ENCODE peak calls at places on chromosome 15, in seven cellular contexts. One of them, this sample, is unnamed.

GRCh38 chr15:59540654-59541053 is 70.9 kb upstream of the GCNT3 start:
- DNase-seq in effector memory CD4-positive, alpha-beta T cell: no peak
- DNase-seq in iPS DF 6.9: no peak
- DNase-seq in heart right ventricle: no peak
- DNase-seq in CD8-positive, alpha-beta T cell: no peak
- DNase-seq in left ventricle myocardium inferior: no peak
- DNase-seq in OCI-LY7: no peak
- DNase-seq in this sample: no peak

GRCh38 chr15:28178290-28178689 is 79.2 kb upstream of the OCA2 start:
- DNase-seq in OCI-LY7: no peak
- DNase-seq in left ventricle myocardium inferior: no peak
- DNase-seq in effector memory CD4-positive, alpha-beta T cell: no peak
- DNase-seq in heart right ventricle: no peak
- DNase-seq in CD8-positive, alpha-beta T cell: no peak
- DNase-seq in iPS DF 6.9: no peak
- DNase-seq in this sample: no peak

GRCh38 chr15:95565702-95566101 is 764.8 kb upstream of the NR2F2 start:
- DNase-seq in CD8-positive, alpha-beta T cell: no peak
- DNase-seq in left ventricle myocardium inferior: no peak
- DNase-seq in heart right ventricle: no peak
- DNase-seq in effector memory CD4-positive, alpha-beta T cell: no peak
- DNase-seq in iPS DF 6.9: no peak
- DNase-seq in OCI-LY7: no peak
- DNase-seq in this sample: no peak

GRCh38 chr15:101617390-101617965 is 34.7 kb downstream of the TM2D3 start:
- DNase-seq in iPS DF 6.9: no peak
- DNase-seq in OCI-LY7: no peak
- DNase-seq in heart right ventricle: no peak
- DNase-seq in effector memory CD4-positive, alpha-beta T cell: no peak
- DNase-seq in left ventricle myocardium inferior: peak; percentile 36
- DNase-seq in CD8-positive, alpha-beta T cell: no peak
- DNase-seq in this sample: no peak

GRCh38 chr15:60343221-60343970 is 54.4 kb downstream of the ANXA2 start:
- DNase-seq in left ventricle myocardium inferior: no peak
- DNase-seq in OCI-LY7: no peak
- DNase-seq in effector memory CD4-positive, alpha-beta T cell: no peak
- DNase-seq in iPS DF 6.9: no peak
- DNase-seq in heart right ventricle: no peak
- DNase-seq in CD8-positive, alpha-beta T cell: no peak
- DNase-seq in this sample: no peak

GRCh38 chr15:68655686-68656437 is 77.1 kb downstream of the CORO2B start:
- DNase-seq in effector memory CD4-positive, alpha-beta T cell: no peak
- DNase-seq in heart right ventricle: no peak
- DNase-seq in iPS DF 6.9: no peak
- DNase-seq in CD8-positive, alpha-beta T cell: no peak
- DNase-seq in OCI-LY7: no peak
- DNase-seq in left ventricle myocardium inferior: no peak
- DNase-seq in this sample: peak; percentile 56

GRCh38 chr15:59353994-59354951 is 18.4 kb downstream of the MYO1E start:
- DNase-seq in left ventricle myocardium inferior: no peak
- DNase-seq in CD8-positive, alpha-beta T cell: no peak
- DNase-seq in effector memory CD4-positive, alpha-beta T cell: no peak
- DNase-seq in OCI-LY7: no peak
- DNase-seq in iPS DF 6.9: peak; percentile 75
- DNase-seq in heart right ventricle: no peak
- DNase-seq in this sample: peak; percentile 77

GRCh38 chr15:79091204-79091867 is 756 bp upstream of the RASGRF1 start:
- DNase-seq in OCI-LY7: no peak
- DNase-seq in iPS DF 6.9: no peak
- DNase-seq in heart right ventricle: no peak
- DNase-seq in left ventricle myocardium inferior: no peak
- DNase-seq in CD8-positive, alpha-beta T cell: no peak
- DNase-seq in effector memory CD4-positive, alpha-beta T cell: no peak
- DNase-seq in this sample: peak; percentile 62

GRCh38 chr15:43974852-43975251 is 148.1 kb downstream of the WDR76 start:
- DNase-seq in OCI-LY7: peak; percentile 29
- DNase-seq in iPS DF 6.9: no peak
- DNase-seq in effector memory CD4-positive, alpha-beta T cell: no peak
- DNase-seq in heart right ventricle: no peak
- DNase-seq in left ventricle myocardium inferior: no peak
- DNase-seq in CD8-positive, alpha-beta T cell: no peak
- DNase-seq in this sample: no peak

GRCh38 chr15:26531489-26531888 is 241.4 kb downstream of the GABRB3 start:
- DNase-seq in iPS DF 6.9: no peak
- DNase-seq in left ventricle myocardium inferior: no peak
- DNase-seq in CD8-positive, alpha-beta T cell: no peak
- DNase-seq in OCI-LY7: no peak
- DNase-seq in heart right ventricle: no peak
- DNase-seq in effector memory CD4-positive, alpha-beta T cell: no peak
- DNase-seq in this sample: no peak

GRCh38 chr15:69493406-69493805 is 40.8 kb downstream of the RPLP1 start:
- DNase-seq in iPS DF 6.9: no peak
- DNase-seq in heart right ventricle: no peak
- DNase-seq in left ventricle myocardium inferior: no peak
- DNase-seq in CD8-positive, alpha-beta T cell: no peak
- DNase-seq in effector memory CD4-positive, alpha-beta T cell: no peak
- DNase-seq in OCI-LY7: no peak
- DNase-seq in this sample: peak; percentile 38

GRCh38 chr15:94234300-94234699 is 2.9 kb downstream of the MCTP2 start:
- DNase-seq in heart right ventricle: no peak
- DNase-seq in left ventricle myocardium inferior: no peak
- DNase-seq in CD8-positive, alpha-beta T cell: no peak
- DNase-seq in iPS DF 6.9: no peak
- DNase-seq in effector memory CD4-positive, alpha-beta T cell: no peak
- DNase-seq in OCI-LY7: no peak
- DNase-seq in this sample: peak; percentile 77

GRCh38 chr15:86439614-86440013 is 359.9 kb downstream of the AGBL1 start:
- DNase-seq in effector memory CD4-positive, alpha-beta T cell: no peak
- DNase-seq in left ventricle myocardium inferior: no peak
- DNase-seq in CD8-positive, alpha-beta T cell: no peak
- DNase-seq in OCI-LY7: no peak
- DNase-seq in iPS DF 6.9: no peak
- DNase-seq in heart right ventricle: no peak
- DNase-seq in this sample: no peak

GRCh38 chr15:60379466-60380274 is 18.1 kb downstream of the ANXA2 start:
- DNase-seq in OCI-LY7: no peak
- DNase-seq in left ventricle myocardium inferior: no peak
- DNase-seq in iPS DF 6.9: no peak
- DNase-seq in effector memory CD4-positive, alpha-beta T cell: no peak
- DNase-seq in CD8-positive, alpha-beta T cell: no peak
- DNase-seq in heart right ventricle: no peak
- DNase-seq in this sample: peak; percentile 11

GRCh38 chr15:90031231-90031791 is 30.2 kb downstream of the ZNF710 start:
- DNase-seq in effector memory CD4-positive, alpha-beta T cell: no peak
- DNase-seq in heart right ventricle: no peak
- DNase-seq in CD8-positive, alpha-beta T cell: no peak
- DNase-seq in left ventricle myocardium inferior: no peak
- DNase-seq in iPS DF 6.9: no peak
- DNase-seq in OCI-LY7: peak; percentile 57
- DNase-seq in this sample: peak; percentile 56

GRCh38 chr15:91924842-91925495 is 71.5 kb downstream of the SLCO3A1 start:
- DNase-seq in CD8-positive, alpha-beta T cell: no peak
- DNase-seq in heart right ventricle: no peak
- DNase-seq in iPS DF 6.9: no peak
- DNase-seq in effector memory CD4-positive, alpha-beta T cell: no peak
- DNase-seq in OCI-LY7: no peak
- DNase-seq in left ventricle myocardium inferior: no peak
- DNase-seq in this sample: no peak

GRCh38 chr15:70054884-70055387 is 42.8 kb downstream of the TLE3 start:
- DNase-seq in heart right ventricle: no peak
- DNase-seq in effector memory CD4-positive, alpha-beta T cell: no peak
- DNase-seq in OCI-LY7: no peak
- DNase-seq in CD8-positive, alpha-beta T cell: no peak
- DNase-seq in iPS DF 6.9: no peak
- DNase-seq in left ventricle myocardium inferior: no peak
- DNase-seq in this sample: no peak

GRCh38 chr15:67066041-67067021 is 929 bp downstream of the SMAD3 start:
- DNase-seq in effector memory CD4-positive, alpha-beta T cell: no peak
- DNase-seq in CD8-positive, alpha-beta T cell: peak; percentile 28
- DNase-seq in heart right ventricle: peak; percentile 31
- DNase-seq in iPS DF 6.9: no peak
- DNase-seq in left ventricle myocardium inferior: peak; percentile 28
- DNase-seq in OCI-LY7: peak; percentile 72
- DNase-seq in this sample: peak; percentile 70

GRCh38 chr15:63277893-63278505 is 594 bp downstream of the APH1B start:
- DNase-seq in effector memory CD4-positive, alpha-beta T cell: no peak
- DNase-seq in heart right ventricle: no peak
- DNase-seq in OCI-LY7: no peak
- DNase-seq in CD8-positive, alpha-beta T cell: no peak
- DNase-seq in left ventricle myocardium inferior: no peak
- DNase-seq in iPS DF 6.9: no peak
- DNase-seq in this sample: peak; percentile 60

GRCh38 chr15:52208306-52208946 is 17.2 kb upstream of the GNB5 start:
- DNase-seq in effector memory CD4-positive, alpha-beta T cell: peak; percentile 49
- DNase-seq in CD8-positive, alpha-beta T cell: peak; percentile 77
- DNase-seq in heart right ventricle: no peak
- DNase-seq in iPS DF 6.9: no peak
- DNase-seq in left ventricle myocardium inferior: peak; percentile 31
- DNase-seq in OCI-LY7: peak; percentile 79
- DNase-seq in this sample: peak; percentile 95

GRCh38 chr15:28051920-28052633 is 47.0 kb downstream of the OCA2 start:
- DNase-seq in OCI-LY7: no peak
- DNase-seq in heart right ventricle: no peak
- DNase-seq in CD8-positive, alpha-beta T cell: no peak
- DNase-seq in left ventricle myocardium inferior: no peak
- DNase-seq in iPS DF 6.9: no peak
- DNase-seq in effector memory CD4-positive, alpha-beta T cell: no peak
- DNase-seq in this sample: no peak

DNA sequence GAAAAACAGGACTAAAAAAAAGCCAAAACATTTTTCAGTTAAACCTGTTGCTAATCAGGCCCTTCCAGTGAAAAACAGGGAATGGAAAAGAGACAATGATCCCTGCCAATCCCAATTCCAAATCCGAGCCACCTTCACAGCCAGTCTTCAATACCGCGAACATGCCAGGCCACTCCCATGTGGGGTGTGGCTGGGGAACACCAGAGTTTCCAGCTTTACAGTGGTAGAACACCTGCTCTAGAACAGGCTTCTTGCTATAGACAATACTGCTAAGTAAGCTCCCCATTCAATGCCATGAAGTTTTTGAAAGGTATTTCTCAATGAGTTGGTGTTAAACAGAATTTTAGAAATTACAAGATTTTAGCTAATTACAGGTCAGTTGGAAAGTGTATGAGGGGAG is 228.3 kb downstream of the ATP8B4 start:
- DNase-seq in left ventricle myocardium inferior: no peak
- DNase-seq in iPS DF 6.9: no peak
- DNase-seq in CD8-positive, alpha-beta T cell: no peak
- DNase-seq in OCI-LY7: no peak
- DNase-seq in effector memory CD4-positive, alpha-beta T cell: no peak
- DNase-seq in heart right ventricle: no peak
- DNase-seq in this sample: no peak
- H3K27ac ChIP-seq in left ventricle myocardium inferior: no peak overlapping the region
- H3K27ac ChIP-seq in iPS DF 6.9: no peak overlapping the region
- H3K27ac ChIP-seq in CD8-positive, alpha-beta T cell: no peak overlapping the region
- H3K27ac ChIP-seq in OCI-LY7: no peak overlapping the region
- H3K27ac ChIP-seq in effector memory CD4-positive, alpha-beta T cell: no peak overlapping the region
- H3K27ac ChIP-seq in heart right ventricle: no peak overlapping the region
- H3K27ac ChIP-seq in this sample: no peak overlapping the region

GRCh38 chr15:31098953-31099740 is 2.4 kb downstream of the TRPM1 start:
- DNase-seq in heart right ventricle: no peak
- DNase-seq in left ventricle myocardium inferior: no peak
- DNase-seq in OCI-LY7: no peak
- DNase-seq in CD8-positive, alpha-beta T cell: no peak
- DNase-seq in iPS DF 6.9: no peak
- DNase-seq in effector memory CD4-positive, alpha-beta T cell: no peak
- DNase-seq in this sample: no peak
- H3K27ac ChIP-seq in heart right ventricle: no peak overlapping the region
- H3K27ac ChIP-seq in left ventricle myocardium inferior: no peak overlapping the region
- H3K27ac ChIP-seq in OCI-LY7: no peak overlapping the region
- H3K27ac ChIP-seq in CD8-positive, alpha-beta T cell: no peak overlapping the region
- H3K27ac ChIP-seq in iPS DF 6.9: no peak overlapping the region
- H3K27ac ChIP-seq in effector memory CD4-positive, alpha-beta T cell: no peak overlapping the region
- H3K27ac ChIP-seq in this sample: no peak overlapping the region

DNA sequence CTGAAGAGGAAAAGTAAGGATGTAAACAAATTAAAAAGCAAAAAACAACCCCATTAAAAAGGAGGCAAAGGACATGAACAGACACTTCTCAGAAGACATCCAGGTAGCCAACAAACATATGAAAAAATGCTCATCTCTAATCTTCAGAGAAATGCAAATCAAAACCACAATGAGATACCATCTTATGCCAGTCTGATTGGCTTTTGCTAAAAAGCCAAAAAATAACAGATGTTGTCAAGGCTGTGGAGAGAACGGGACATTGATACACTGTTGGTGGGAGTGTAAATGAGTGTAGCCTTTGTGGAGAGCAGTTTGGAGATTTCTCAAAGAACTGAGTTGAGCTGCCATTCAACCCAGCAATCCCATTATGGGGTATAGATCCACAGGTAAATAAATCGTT is 18.6 kb upstream of the RGMA start:
- DNase-seq in left ventricle myocardium inferior: no peak
- DNase-seq in heart right ventricle: no peak
- DNase-seq in iPS DF 6.9: no peak
- DNase-seq in effector memory CD4-positive, alpha-beta T cell: no peak
- DNase-seq in OCI-LY7: no peak
- DNase-seq in CD8-positive, alpha-beta T cell: no peak
- DNase-seq in this sample: no peak
- H3K27ac ChIP-seq in left ventricle myocardium inferior: no peak overlapping the region
- H3K27ac ChIP-seq in heart right ventricle: no peak overlapping the region
- H3K27ac ChIP-seq in iPS DF 6.9: no peak overlapping the region
- H3K27ac ChIP-seq in effector memory CD4-positive, alpha-beta T cell: no peak overlapping the region
- H3K27ac ChIP-seq in OCI-LY7: no peak overlapping the region
- H3K27ac ChIP-seq in CD8-positive, alpha-beta T cell: no peak overlapping the region
- H3K27ac ChIP-seq in this sample: no peak overlapping the region

DNA sequence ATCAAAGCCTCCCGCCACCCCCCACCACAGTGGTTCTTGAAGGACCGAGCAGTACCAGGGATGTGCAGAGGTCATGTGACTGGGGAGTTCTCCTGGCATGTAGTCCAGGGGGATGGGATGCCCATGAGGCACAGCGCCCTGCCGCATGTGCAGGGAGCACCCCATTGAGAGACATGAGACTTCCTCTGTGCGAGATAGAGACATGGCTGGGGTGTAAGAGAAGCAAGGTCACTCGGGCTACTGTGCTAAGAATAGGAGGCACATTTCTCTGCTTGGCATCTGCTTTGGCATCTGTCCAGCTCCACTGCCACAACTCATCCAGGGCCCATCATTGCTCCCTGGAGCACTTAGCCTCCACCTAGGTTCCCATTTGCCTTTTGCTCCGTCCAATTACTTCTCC is 2.4 kb upstream of the CYP1A1 start:
- DNase-seq in heart right ventricle: peak; percentile 18
- DNase-seq in iPS DF 6.9: no peak
- DNase-seq in OCI-LY7: no peak
- DNase-seq in left ventricle myocardium inferior: peak; percentile 46
- DNase-seq in CD8-positive, alpha-beta T cell: no peak
- DNase-seq in effector memory CD4-positive, alpha-beta T cell: no peak
- DNase-seq in this sample: no peak
- H3K27ac ChIP-seq in heart right ventricle: no peak overlapping the region
- H3K27ac ChIP-seq in iPS DF 6.9: no peak overlapping the region
- H3K27ac ChIP-seq in OCI-LY7: no peak overlapping the region
- H3K27ac ChIP-seq in left ventricle myocardium inferior: peak overlapping the region; percentile 67
- H3K27ac ChIP-seq in CD8-positive, alpha-beta T cell: no peak overlapping the region
- H3K27ac ChIP-seq in effector memory CD4-positive, alpha-beta T cell: no peak overlapping the region
- H3K27ac ChIP-seq in this sample: no peak overlapping the region

DNA sequence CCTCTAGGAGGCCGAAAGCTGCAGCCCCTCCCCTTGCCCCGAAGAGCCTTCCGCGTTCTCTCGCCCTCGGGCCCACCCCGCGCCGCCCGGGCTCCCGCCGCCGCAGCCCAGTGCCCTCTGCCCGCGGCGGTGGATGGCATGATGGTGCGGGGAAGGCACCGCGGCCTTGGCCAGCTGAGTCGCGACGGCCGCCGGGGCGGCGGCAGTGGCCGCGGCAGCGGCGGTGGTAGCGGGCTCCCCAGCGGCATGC is 1.2 kb downstream of the TLNRD1 start:
- DNase-seq in CD8-positive, alpha-beta T cell: no peak
- DNase-seq in effector memory CD4-positive, alpha-beta T cell: no peak
- DNase-seq in iPS DF 6.9: no peak
- DNase-seq in OCI-LY7: no peak
- DNase-seq in heart right ventricle: no peak
- DNase-seq in left ventricle myocardium inferior: no peak
- DNase-seq in this sample: no peak
- H3K27ac ChIP-seq in CD8-positive, alpha-beta T cell: no peak overlapping the region
- H3K27ac ChIP-seq in effector memory CD4-positive, alpha-beta T cell: peak overlapping the region; percentile 93
- H3K27ac ChIP-seq in iPS DF 6.9: no peak overlapping the region
- H3K27ac ChIP-seq in OCI-LY7: no peak overlapping the region
- H3K27ac ChIP-seq in heart right ventricle: peak overlapping the region; percentile 100
- H3K27ac ChIP-seq in left ventricle myocardium inferior: peak overlapping the region; percentile 99
- H3K27ac ChIP-seq in this sample: no peak overlapping the region